ENCODE peak calls at places on chromosomes 16 and 17, in four cellular contexts. One of them, this sample, is unnamed.

GRCh38 chr17:35372846-35373531 is 432 bp downstream of the SLFN11 start:
- DNase-seq in PC-9: peak; percentile 67
- DNase-seq in GM23338: peak; percentile 57
- DNase-seq in CD8-positive, alpha-beta memory T cell: peak; percentile 27
- DNase-seq in this sample: no peak

GRCh38 chr17:2871205-2871604 is 75.0 kb downstream of the RAP1GAP2 start:
- DNase-seq in PC-9: no peak
- DNase-seq in GM23338: peak; percentile 92
- DNase-seq in CD8-positive, alpha-beta memory T cell: no peak
- DNase-seq in this sample: no peak

GRCh38 chr17:66405836-66406679 is 103.6 kb downstream of the PRKCA start:
- DNase-seq in PC-9: no peak
- DNase-seq in GM23338: no peak
- DNase-seq in CD8-positive, alpha-beta memory T cell: no peak
- DNase-seq in this sample: no peak

GRCh38 chr17:80307994-80308671 is 47.5 kb downstream of the RNF213 start:
- DNase-seq in PC-9: no peak
- DNase-seq in GM23338: no peak
- DNase-seq in CD8-positive, alpha-beta memory T cell: no peak
- DNase-seq in this sample: no peak

GRCh38 chr16:84597518-84598390 is 20.1 kb downstream of the COTL1 start:
- DNase-seq in PC-9: no peak
- DNase-seq in GM23338: no peak
- DNase-seq in CD8-positive, alpha-beta memory T cell: peak; percentile 37
- DNase-seq in this sample: no peak

GRCh38 chr16:79286646-79287423 is 313.7 kb downstream of the MAF start:
- DNase-seq in PC-9: no peak
- DNase-seq in GM23338: peak; percentile 42
- DNase-seq in CD8-positive, alpha-beta memory T cell: no peak
- DNase-seq in this sample: no peak

GRCh38 chr17:16459850-16460550 is 32.0 kb downstream of the LRRC75A start:
- DNase-seq in PC-9: no peak
- DNase-seq in GM23338: peak; percentile 81
- DNase-seq in CD8-positive, alpha-beta memory T cell: no peak
- DNase-seq in this sample: no peak

GRCh38 chr16:81632392-81633146 is 146.5 kb upstream of the PLCG2 start:
- DNase-seq in PC-9: peak; percentile 95
- DNase-seq in GM23338: no peak
- DNase-seq in CD8-positive, alpha-beta memory T cell: peak; percentile 80
- DNase-seq in this sample: peak; percentile 71

GRCh38 chr17:7004398-7005253 is 7.8 kb upstream of the RNASEK start:
- DNase-seq in PC-9: peak; percentile 73
- DNase-seq in GM23338: peak; percentile 87
- DNase-seq in CD8-positive, alpha-beta memory T cell: peak; percentile 76
- DNase-seq in this sample: peak; percentile 76

GRCh38 chr17:46950997-46951621 is 27.9 kb downstream of the RPRML start:
- DNase-seq in PC-9: no peak
- DNase-seq in GM23338: no peak
- DNase-seq in CD8-positive, alpha-beta memory T cell: no peak
- DNase-seq in this sample: no peak
- H3K4me3 ChIP-seq in PC-9: no peak overlapping the region
- H3K4me3 ChIP-seq in GM23338: no peak overlapping the region
- H3K4me3 ChIP-seq in CD8-positive, alpha-beta memory T cell: no peak overlapping the region
- H3K4me3 ChIP-seq in this sample: no peak overlapping the region

DNA sequence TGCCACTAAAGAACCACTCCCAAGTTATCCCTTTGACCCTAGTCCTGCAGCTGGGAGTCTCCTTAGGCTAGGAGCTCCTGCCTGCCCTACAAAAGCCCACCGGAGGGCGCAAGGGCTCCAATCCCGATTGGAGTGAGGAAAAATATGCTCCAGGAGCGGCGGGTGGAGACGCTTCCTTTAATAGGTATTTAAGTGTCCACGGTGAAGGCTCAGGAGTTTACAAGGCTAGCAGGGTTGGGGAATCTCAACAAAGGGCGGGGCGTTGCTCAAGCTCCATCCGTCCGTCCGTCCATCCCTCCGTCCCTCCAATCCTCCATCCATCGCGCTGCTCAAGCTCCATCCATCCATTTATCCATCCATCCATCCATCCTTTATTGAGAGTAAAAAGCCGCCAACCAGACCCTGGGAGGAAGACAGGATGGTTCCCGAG is 556 bp upstream of the SPNS1 start:
- DNase-seq in PC-9: peak; percentile 51
- DNase-seq in GM23338: peak; percentile 85
- DNase-seq in CD8-positive, alpha-beta memory T cell: no peak
- DNase-seq in this sample: peak; percentile 42
- H3K4me1 ChIP-seq in PC-9: peaks cover 7% of the 10 kb centered on the region
- H3K4me1 ChIP-seq in GM23338: peaks cover 6% of the 10 kb centered on the region
- H3K4me1 ChIP-seq in CD8-positive, alpha-beta memory T cell: peaks cover 34% of the 10 kb centered on the region
- H3K4me1 ChIP-seq in this sample: peaks cover 5% of the 10 kb centered on the region

DNA sequence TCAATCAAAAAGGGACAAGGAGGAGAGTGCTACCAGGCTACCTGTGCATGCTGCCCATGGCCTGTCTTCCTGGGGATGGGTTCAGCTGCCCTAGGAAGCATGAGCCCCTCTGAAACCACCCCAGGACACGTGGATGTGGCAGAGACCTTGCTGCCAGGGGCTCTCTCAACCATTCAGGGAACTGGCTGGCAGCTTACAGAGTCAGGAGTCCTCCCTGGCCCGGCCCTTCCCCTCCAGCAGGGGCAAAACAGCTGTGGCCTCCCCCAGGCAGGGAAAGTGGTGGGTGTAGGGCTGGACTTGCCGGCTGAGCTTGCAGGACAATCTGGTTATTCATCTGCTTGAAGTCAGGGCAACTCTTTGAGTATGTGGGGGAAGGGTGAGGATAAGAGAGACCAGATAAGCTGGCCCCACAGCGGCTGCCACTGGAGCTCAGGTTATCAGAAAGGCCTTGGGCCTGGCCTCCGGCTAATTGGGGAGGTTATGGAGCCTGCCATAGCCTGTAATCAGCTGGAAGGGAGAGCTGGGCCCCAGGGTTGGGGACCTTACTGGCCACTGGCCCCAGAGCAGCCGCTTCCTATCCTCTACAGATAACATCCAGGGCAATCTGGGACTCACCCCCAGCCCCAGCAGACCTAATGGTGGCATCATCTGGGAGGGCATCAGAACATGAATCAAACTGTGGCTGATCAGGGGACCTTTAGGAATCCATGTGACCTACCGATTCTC is 5.6 kb upstream of the TBX2 start:
- DNase-seq in PC-9: no peak
- DNase-seq in GM23338: no peak
- DNase-seq in CD8-positive, alpha-beta memory T cell: no peak
- DNase-seq in this sample: no peak
- H3K27me3 ChIP-seq in PC-9: no peaks in the 10 kb centered on the region
- H3K27me3 ChIP-seq in GM23338: peaks cover 71% of the 10 kb centered on the region
- H3K27me3 ChIP-seq in CD8-positive, alpha-beta memory T cell: peaks cover 10% of the 10 kb centered on the region
- H3K27me3 ChIP-seq in this sample: peaks cover 10% of the 10 kb centered on the region

GRCh38 chr17:869567-870530 is 87.7 kb downstream of the MRM3 start:
- DNase-seq in PC-9: no peak
- DNase-seq in GM23338: no peak
- DNase-seq in CD8-positive, alpha-beta memory T cell: no peak
- DNase-seq in this sample: no peak
- H3K4me3 ChIP-seq in PC-9: no peak overlapping the region
- H3K4me3 ChIP-seq in GM23338: no peak overlapping the region
- H3K4me3 ChIP-seq in CD8-positive, alpha-beta memory T cell: no peak overlapping the region
- H3K4me3 ChIP-seq in this sample: no peak overlapping the region

GRCh38 chr16:3857189-3858013 is 23.1 kb downstream of the CREBBP start:
- DNase-seq in PC-9: no peak
- DNase-seq in GM23338: no peak
- DNase-seq in CD8-positive, alpha-beta memory T cell: no peak
- DNase-seq in this sample: no peak
- H3K4me1 ChIP-seq in PC-9: no peaks in the 10 kb centered on the region
- H3K4me1 ChIP-seq in GM23338: peaks cover 26% of the 10 kb centered on the region
- H3K4me1 ChIP-seq in CD8-positive, alpha-beta memory T cell: peaks cover 72% of the 10 kb centered on the region
- H3K4me1 ChIP-seq in this sample: peaks cover 38% of the 10 kb centered on the region